ENCODE peak calls at places on chromosome 18, in six cellular contexts. P, W, H, K, O and F are unnamed samples.

GRCh38 chr18:47826157-47827074 is 104.0 kb downstream of the SMAD2 start:
- DNase-seq in H (no peak), O (peak), W (no peak), P (no peak), K (no peak), F (no peak)

GRCh38 chr18:75784413-75784812 is 356.9 kb upstream of the SMIM21 start:
- DNase-seq in W (peak), O (no peak), P (no peak), K (no peak), H (no peak), F (no peak)

GRCh38 chr18:76803814-76804213 is 18.5 kb upstream of the ZNF236 start:
- DNase-seq in K (no peak), O (peak), H (peak), W (peak), P (peak), F (peak)

GRCh38 chr18:52766002-52766540 is 426.1 kb downstream of the DCC start:
- DNase-seq in K (no peak), W (no peak), O (no peak), P (no peak), H (no peak), F (no peak)

GRCh38 chr18:22783662-22784076 is 149.5 kb upstream of the RBBP8 start:
- DNase-seq in O (no peak), W (no peak), H (no peak), K (no peak), P (no peak), F (no peak)

GRCh38 chr18:7779226-7779625 is 212.1 kb downstream of the PTPRM start:
- DNase-seq in W (no peak), P (no peak), O (no peak), K (no peak), H (no peak), F (no peak)

GRCh38 chr18:60022671-60023276 is 123.0 kb downstream of the PMAIP1 start:
- DNase-seq in K (no peak), O (no peak), W (no peak), H (no peak), P (no peak), F (no peak)

GRCh38 chr18:25180974-25181373 is 171.0 kb downstream of the ZNF521 start:
- DNase-seq in H (no peak), P (no peak), W (no peak), K (no peak), O (no peak), F (no peak)

GRCh38 chr18:58097127-58097906 is 53.3 kb downstream of the NEDD4L start:
- DNase-seq in W (peak), P (no peak), H (no peak), O (no peak), K (no peak), F (no peak)

GRCh38 chr18:59743561-59743960 is 46.3 kb upstream of the CCBE1 start:
- DNase-seq in K (no peak), O (no peak), P (no peak), W (peak), H (no peak), F (no peak)

GRCh38 chr18:22601481-22601880 is 183.8 kb upstream of the CTAGE1 start:
- DNase-seq in K (no peak), P (no peak), H (no peak), O (no peak), W (peak), F (no peak)

GRCh38 chr18:75408554-75409506 is 18.7 kb downstream of the SMIM21 start:
- DNase-seq in K (peak), W (peak), P (peak), O (no peak), H (no peak), F (no peak)

GRCh38 chr18:2197945-2198344 is 373.4 kb downstream of the METTL4 start:
- DNase-seq in O (no peak), K (no peak), P (no peak), H (no peak), W (no peak), F (no peak)

GRCh38 chr18:12849548-12849947 is 34.5 kb downstream of the PTPN2 start:
- DNase-seq in O (no peak), K (no peak), W (no peak), P (no peak), H (no peak), F (no peak)

GRCh38 chr18:74353169-74353775 is 37.6 kb downstream of the C18orf63 start:
- DNase-seq in O (peak), P (peak), K (no peak), H (peak), W (peak), F (no peak)

GRCh38 chr18:48514786-48515185 is 24.0 kb upstream of the CTIF start:
- DNase-seq in H (no peak), P (no peak), K (no peak), W (no peak), O (no peak), F (no peak)

GRCh38 chr18:56257215-56257614 is 381.2 kb downstream of the TXNL1 start:
- DNase-seq in W (peak), O (no peak), K (no peak), P (no peak), H (no peak), F (no peak)

GRCh38 chr18:8348051-8348450 is 261.2 kb upstream of the RAB12 start:
- DNase-seq in H (no peak), K (no peak), W (no peak), P (no peak), O (peak), F (no peak)

GRCh38 chr18:77650799-77651385 is 401.2 kb downstream of the GALR1 start:
- DNase-seq in K (no peak), P (peak), O (peak), W (peak), H (peak), F (peak)